ENCODE peak calls at places on chromosomes 13 and 19, in ten cellular contexts. D is stimulated activated CD8-positive, alpha-beta memory T cell treated with anti-CD3 and anti-CD28 coated beads, Interleukin-7, amount 100 ng/mL, for 48 hours; T is hepatocyte; N is stimulated activated naive B cell treated with anti-CD40 and anti-IgM and Interleukin-4, amounts not matched to agents 10 μg/mL and 1 μg/mL and 100 μg/mL, for 72 hours; V is cardiac muscle cell; K is tibial nerve; Y is DMS 273 treated with DMSO at 0.1 percent for 48 hours; Z is fibroblast of mammary gland; O is ovary; E is NCI-H1092. U is an unnamed sample.

GRCh38 chr19:1859319-1859718 is 4.1 kb downstream of the KLF16 start:
- DNase-seq in T (no peak), N (no peak), D (no peak), V (no peak), O (no peak), K (no peak), Z (no peak), E (no peak), Y (no peak), U (peak; percentile 77)

GRCh38 chr13:67075239-67075638 is 154.9 kb downstream of the PCDH9 start:
- DNase-seq in Z (peak; percentile 45), T (no peak), O (no peak), D (no peak), K (no peak), V (no peak), E (no peak), N (no peak), Y (no peak), U (no peak)

GRCh38 chr19:55173717-55174409 is 6.2 kb downstream of the SYT5 start:
- DNase-seq in E (no peak), V (peak; percentile 50), Z (peak; percentile 81), T (peak; percentile 56), N (peak; percentile 29), D (peak; percentile 46), K (no peak), Y (no peak), O (no peak), U (peak; percentile 64)

GRCh38 chr19:9989504-9989903 is 20.8 kb downstream of the COL5A3 start:
- DNase-seq in O (no peak), N (no peak), V (no peak), D (no peak), E (no peak), T (no peak), K (no peak), Y (no peak), Z (no peak), U (no peak)

GRCh38 chr13:112670118-112670517 is 19.7 kb upstream of the ATP11A start:
- DNase-seq in T (peak; percentile 53), E (no peak), K (no peak), N (no peak), Y (peak; percentile 19), Z (no peak), D (no peak), V (no peak), O (no peak), U (no peak)

GRCh38 chr13:28631792-28632191 is 27.1 kb upstream of the POMP start:
- DNase-seq in V (no peak), N (no peak), D (no peak), T (no peak), Z (peak; percentile 20), O (no peak), K (no peak), Y (no peak), E (no peak), U (no peak)

GRCh38 chr13:23987331-23987730 is 90.0 kb upstream of the C1QTNF9B start:
- DNase-seq in N (no peak), K (no peak), E (no peak), Z (peak; percentile 75), O (no peak), V (no peak), T (no peak), Y (no peak), D (no peak), U (no peak)

GRCh38 chr19:3954107-3954506 is 16.8 kb downstream of the DAPK3 start:
- DNase-seq in Y (no peak), V (no peak), Z (no peak), N (no peak), O (no peak), T (no peak), D (no peak), K (no peak), E (no peak), U (no peak)

GRCh38 chr19:55241143-55241934 is 12.8 kb upstream of the TMEM86B start:
- DNase-seq in Y (no peak), T (no peak), Z (no peak), V (no peak), N (no peak), D (no peak), K (no peak), E (no peak), O (no peak), U (peak; percentile 95)

GRCh38 chr19:4916292-4917082 is 7.2 kb downstream of the UHRF1 start:
- DNase-seq in O (no peak), K (no peak), V (no peak), Z (no peak), Y (no peak), N (peak; percentile 30), D (peak; percentile 11), T (no peak), E (no peak), U (no peak)

GRCh38 chr13:58573742-58574141 is 942.2 kb downstream of the PCDH17 start:
- DNase-seq in N (no peak), V (no peak), O (no peak), E (no peak), T (no peak), Z (no peak), K (no peak), D (no peak), Y (no peak), U (no peak)

GRCh38 chr19:9128171-9128570 is 1.4 kb upstream of the OR7G3 start:
- DNase-seq in Z (no peak), O (no peak), T (no peak), K (no peak), Y (no peak), V (no peak), D (no peak), E (no peak), N (no peak), U (no peak)

U was measured in adrenal gland.